ENCODE peak calls at places on chromosome 15, in seven cellular contexts. I is stomach, A is body of pancreas, C is fibroblast of lung, X is heart right ventricle, D is neural progenitor cell, O is mesenchymal stem cell. L is an unnamed sample. For H3K4me1 and H3K9me3, the result is how much of the 10 kb centered on the place peaks cover.

GRCh38 chr15:72591361-72591760 is 63.1 kb upstream of the GOLGA6B start:
- DNase-seq in O (peak), D (no peak), I (no peak), X (no peak), A (no peak), C (peak), L (no peak)

GRCh38 chr15:35630570-35630969 is 84.6 kb upstream of the DPH6 start:
- DNase-seq in A (peak), X (no peak), O (no peak), I (no peak), D (no peak), C (no peak), L (no peak)

GRCh38 chr15:65115086-65115485 is at the start of gene UBAP1L:
- DNase-seq in C (no peak), D (no peak), A (no peak), O (no peak), X (no peak), I (no peak), L (no peak)

GRCh38 chr15:34331809-34332208 is 5.8 kb downstream of the SLC12A6 start:
- DNase-seq in C (no peak), O (no peak), A (no peak), I (no peak), X (no peak), D (no peak), L (no peak)

GRCh38 chr15:35312355-35312754 is 227.3 kb upstream of the NANOGP8 start:
- DNase-seq in O (no peak), A (no peak), X (no peak), C (no peak), D (no peak), I (no peak), L (no peak)

GRCh38 chr15:78109156-78109555 is 16.8 kb downstream of the SH2D7 start:
- DNase-seq in C (no peak), D (no peak), A (no peak), X (no peak), O (no peak), I (no peak), L (peak)

GRCh38 chr15:63374686-63375520 is 6.7 kb downstream of the CA12 start:
- DNase-seq in C (peak), X (no peak), D (no peak), O (peak), A (no peak), I (peak), L (peak)

GRCh38 chr15:41231536-41231935 is 468 bp downstream of the CHP1 start:
- DNase-seq in D (no peak), O (no peak), C (peak), X (no peak), I (no peak), A (no peak), L (no peak)

GRCh38 chr15:77822631-77823230 is 190.0 kb upstream of the LINGO1 start:
- DNase-seq in D (no peak), X (no peak), I (no peak), C (no peak), O (no peak), A (no peak), L (no peak)

GRCh38 chr15:69718916-69719315 is 266.3 kb downstream of the RPLP1 start:
- DNase-seq in I (no peak), C (no peak), D (no peak), A (no peak), X (no peak), O (no peak), L (peak)

GRCh38 chr15:101070502-101071273 is 151.5 kb downstream of the LRRK1 start:
- DNase-seq in A (no peak), C (peak), D (no peak), X (no peak), O (peak), I (no peak), L (no peak)

GRCh38 chr15:78370013-78370412 is 29.9 kb downstream of the CRABP1 start:
- DNase-seq in A (no peak), D (no peak), O (no peak), C (no peak), I (no peak), X (no peak), L (no peak)

GRCh38 chr15:70559223-70559823 is 204.0 kb downstream of the UACA start:
- DNase-seq in D (no peak), C (peak), A (peak), O (peak), I (peak), X (peak), L (peak)

GRCh38 chr15:82936966-82937647 is 15.4 kb downstream of the HOMER2 start:
- DNase-seq in O (no peak), A (no peak), I (no peak), C (no peak), X (no peak), D (no peak), L (no peak)
- H3K27ac ChIP-seq in O (no peak), A (peak), I (no peak), C (no peak), X (no peak), D (no peak), L (no peak)

DNA sequence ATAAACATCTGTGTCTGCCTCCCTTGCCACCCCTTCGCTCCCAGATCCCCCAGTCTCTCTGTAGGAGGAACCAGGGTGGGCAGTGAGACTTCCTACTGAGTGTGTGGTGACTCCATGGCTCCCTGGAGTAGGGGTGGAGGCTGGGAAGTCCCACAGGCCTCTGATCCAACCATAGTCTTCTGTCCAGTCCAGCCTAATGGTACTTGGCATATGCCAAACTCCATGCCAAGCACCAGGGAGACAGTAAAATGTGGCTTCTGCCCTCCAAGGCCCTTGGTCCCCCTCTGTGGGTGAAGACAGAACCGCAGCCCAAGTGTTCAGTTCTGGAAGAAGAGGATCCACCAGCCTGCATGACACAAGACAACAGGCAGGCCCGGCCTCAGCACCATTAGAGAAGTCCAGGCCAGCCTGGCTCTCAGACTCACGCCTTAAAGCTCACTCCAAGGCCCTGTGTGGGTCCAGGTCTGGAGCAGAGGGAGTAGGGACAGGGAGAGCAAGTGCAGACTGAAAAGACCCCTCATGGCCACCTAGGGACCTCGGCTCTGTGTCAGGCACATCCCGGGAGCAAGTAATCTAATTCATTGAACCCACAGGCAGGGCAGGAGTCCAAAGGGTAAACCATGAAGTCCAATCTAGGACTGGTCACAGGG is 112.7 kb downstream of the ETFA start:
- DNase-seq in A (no peak), X (no peak), O (no peak), I (no peak), C (no peak), D (no peak), L (no peak)
- H3K4me1 ChIP-seq in A (under half), X (under half), O (under half), I (half or more), C (under half), D (under half), L (under half)

GRCh38 chr15:26298666-26299065 is 435.5 kb upstream of the ATP10A start:
- DNase-seq in O (no peak), D (no peak), A (no peak), C (no peak), I (no peak), X (no peak), L (no peak)
- H3K9me3 ChIP-seq in O (under half), D (under half), A (under half), C (under half), I (under half), X (under half), L (under half)

DNA sequence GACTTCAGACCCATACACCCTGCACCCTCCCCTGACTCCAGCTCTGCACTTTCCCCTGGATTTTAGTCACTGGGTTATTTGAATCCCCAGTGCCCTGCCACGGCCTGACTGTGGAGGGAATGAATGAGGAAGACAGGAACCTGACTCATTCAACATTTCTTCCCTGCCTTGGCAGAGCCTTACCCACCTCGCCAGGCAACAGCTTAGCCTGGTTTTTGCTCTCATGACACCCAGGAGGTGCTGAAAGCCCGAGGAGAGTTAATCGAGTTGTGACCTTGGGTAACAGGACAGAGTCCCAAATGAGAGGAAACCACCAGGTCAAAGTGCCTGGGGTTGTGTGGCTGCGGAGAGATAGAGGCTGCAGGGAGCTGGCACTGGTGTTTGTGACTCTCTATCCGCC is 128.3 kb downstream of the SMAD6 start:
- DNase-seq in D (no peak), A (no peak), C (peak), I (no peak), O (peak), X (peak), L (no peak)
- H3K27ac ChIP-seq in D (no peak), A (no peak), C (peak), I (no peak), O (no peak), X (peak), L (no peak)

GRCh38 chr15:67114046-67114445 is 48.6 kb downstream of the SMAD3 start:
- DNase-seq in I (no peak), D (no peak), X (no peak), O (no peak), C (no peak), A (no peak), L (no peak)
- H3K4me1 ChIP-seq in I (half or more), D (under half), X (half or more), O (under half), C (half or more), A (half or more), L (half or more)

DNA sequence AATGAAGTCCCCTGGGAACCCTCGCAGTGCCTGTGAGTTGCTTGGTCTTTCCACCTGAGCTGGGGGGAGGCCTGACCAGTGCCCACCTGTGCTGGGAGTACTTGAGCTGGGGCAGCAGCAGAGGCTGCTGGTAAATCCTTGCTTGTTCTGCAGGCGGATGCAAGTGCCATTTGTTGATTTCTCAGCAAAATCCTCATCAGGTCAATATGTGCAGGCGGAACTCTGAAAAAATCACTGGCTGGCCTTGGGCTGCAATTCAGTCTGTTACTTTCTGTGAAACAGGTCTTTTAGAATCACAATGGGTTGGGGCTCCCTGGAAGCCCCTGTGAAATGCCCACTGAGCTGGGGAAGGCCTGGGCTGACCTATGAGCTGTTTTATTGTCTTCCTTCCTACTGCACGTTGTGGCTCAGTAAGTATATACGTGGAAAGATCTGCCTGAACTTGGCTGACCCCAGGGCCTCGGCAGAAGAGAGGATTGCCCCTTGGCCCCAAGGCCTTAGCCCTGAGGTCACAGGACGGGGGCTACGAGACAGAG is 182.0 kb upstream of the RGMA start:
- DNase-seq in O (no peak), I (no peak), X (no peak), A (no peak), D (no peak), C (no peak), L (no peak)
- H3K9me3 ChIP-seq in O (half or more), I (under half), X (under half), A (under half), D (under half), C (under half), L (under half)

DNA sequence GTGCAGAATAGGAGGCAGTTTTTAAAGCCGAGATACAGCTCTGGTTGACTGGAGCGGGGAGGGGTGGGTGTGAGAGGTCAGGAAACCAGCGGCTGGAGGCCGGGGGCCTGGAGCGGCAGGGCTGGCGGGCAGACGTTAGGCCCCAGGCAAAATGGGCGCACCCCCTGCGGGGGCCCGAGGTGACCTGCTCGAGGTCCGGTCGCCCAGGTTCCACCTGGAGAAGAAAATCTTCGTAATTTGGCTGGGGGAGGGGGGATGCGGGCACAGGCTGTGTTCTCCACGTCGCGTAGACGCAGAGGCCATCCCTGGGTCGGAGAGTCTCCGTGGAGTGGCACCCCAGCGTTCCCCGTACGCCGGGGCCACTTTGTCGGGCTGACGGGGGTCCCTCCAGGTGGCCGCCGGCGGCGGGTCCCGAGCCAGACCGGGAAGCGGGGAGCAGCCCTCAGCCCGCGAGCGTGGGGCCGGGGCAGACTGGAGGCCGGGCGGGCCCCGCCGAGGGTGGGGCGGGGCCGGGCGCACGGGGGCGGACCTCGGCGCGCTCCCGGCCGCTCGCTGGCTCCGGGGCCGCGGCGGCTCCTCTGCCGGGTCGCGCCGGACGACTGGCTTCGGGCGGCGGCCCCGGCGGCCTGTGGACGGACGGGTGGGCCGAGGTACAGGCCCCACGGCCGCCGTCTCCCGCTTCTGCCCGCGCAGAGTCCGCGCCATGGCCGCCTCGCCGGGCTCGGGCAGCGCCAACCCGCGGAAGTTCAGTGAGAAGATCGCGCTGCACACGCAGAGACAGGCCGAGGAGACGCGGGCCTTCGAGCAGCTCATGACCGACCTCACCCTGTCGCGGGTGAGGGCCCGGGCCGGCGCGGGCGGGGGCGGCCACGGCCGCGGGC is at the start of gene CRTC3:
- DNase-seq in I (peak), O (peak), D (peak), A (peak), X (peak), C (peak), L (peak)
- H3K27ac ChIP-seq in I (peak), O (no peak), D (no peak), A (peak), X (peak), C (peak), L (peak)